ENCODE peak calls at places on chromosomes 5 and 9, in seven cellular contexts. One of them, this sample, is unnamed.

GRCh38 chr9:88007291-88007650 is 32.9 kb upstream of the CDK20 start:
- DNase-seq in spleen: no peak
- DNase-seq in psoas muscle: no peak
- DNase-seq in mucosa of gallbladder: no peak
- DNase-seq in stimulated activated CD8-positive, alpha-beta memory T cell treated with anti-CD3 and anti-CD28 coated beads, Interleukin-15, amount 100 ng/mL, for 1 hour: no peak
- DNase-seq in non-pigmented ciliary epithelial cell: no peak
- DNase-seq in NCI-H446 treated with DMSO at 0.1 percent for 48 hours: no peak
- DNase-seq in this sample: no peak

GRCh38 chr5:142835540-142835939 is 65.4 kb downstream of the ARHGAP26 start:
- DNase-seq in mucosa of gallbladder: no peak
- DNase-seq in non-pigmented ciliary epithelial cell: no peak
- DNase-seq in NCI-H446 treated with DMSO at 0.1 percent for 48 hours: no peak
- DNase-seq in spleen: no peak
- DNase-seq in stimulated activated CD8-positive, alpha-beta memory T cell treated with anti-CD3 and anti-CD28 coated beads, Interleukin-15, amount 100 ng/mL, for 1 hour: no peak
- DNase-seq in psoas muscle: no peak
- DNase-seq in this sample: no peak

GRCh38 chr5:50501510-50502209 is 60.6 kb upstream of the EMB start:
- DNase-seq in psoas muscle: no peak
- DNase-seq in stimulated activated CD8-positive, alpha-beta memory T cell treated with anti-CD3 and anti-CD28 coated beads, Interleukin-15, amount 100 ng/mL, for 1 hour: no peak
- DNase-seq in non-pigmented ciliary epithelial cell: no peak
- DNase-seq in NCI-H446 treated with DMSO at 0.1 percent for 48 hours: no peak
- DNase-seq in spleen: no peak
- DNase-seq in mucosa of gallbladder: no peak
- DNase-seq in this sample: no peak

GRCh38 chr9:72133365-72134035 is 15.7 kb upstream of the GDA start:
- DNase-seq in spleen: no peak
- DNase-seq in psoas muscle: no peak
- DNase-seq in mucosa of gallbladder: no peak
- DNase-seq in NCI-H446 treated with DMSO at 0.1 percent for 48 hours: no peak
- DNase-seq in stimulated activated CD8-positive, alpha-beta memory T cell treated with anti-CD3 and anti-CD28 coated beads, Interleukin-15, amount 100 ng/mL, for 1 hour: no peak
- DNase-seq in non-pigmented ciliary epithelial cell: no peak
- DNase-seq in this sample: no peak

GRCh38 chr5:140228364-140228837 is 53.4 kb downstream of the CYSTM1 start:
- DNase-seq in non-pigmented ciliary epithelial cell: no peak
- DNase-seq in stimulated activated CD8-positive, alpha-beta memory T cell treated with anti-CD3 and anti-CD28 coated beads, Interleukin-15, amount 100 ng/mL, for 1 hour: no peak
- DNase-seq in NCI-H446 treated with DMSO at 0.1 percent for 48 hours: no peak
- DNase-seq in spleen: no peak
- DNase-seq in mucosa of gallbladder: peak
- DNase-seq in psoas muscle: no peak
- DNase-seq in this sample: no peak

GRCh38 chr5:58165152-58165551 is 294.7 kb downstream of the PLK2 start:
- DNase-seq in NCI-H446 treated with DMSO at 0.1 percent for 48 hours: no peak
- DNase-seq in mucosa of gallbladder: no peak
- DNase-seq in psoas muscle: no peak
- DNase-seq in spleen: no peak
- DNase-seq in stimulated activated CD8-positive, alpha-beta memory T cell treated with anti-CD3 and anti-CD28 coated beads, Interleukin-15, amount 100 ng/mL, for 1 hour: no peak
- DNase-seq in non-pigmented ciliary epithelial cell: no peak
- DNase-seq in this sample: no peak

GRCh38 chr5:147234098-147234824 is 565 bp upstream of the STK32A start:
- DNase-seq in mucosa of gallbladder: no peak
- DNase-seq in stimulated activated CD8-positive, alpha-beta memory T cell treated with anti-CD3 and anti-CD28 coated beads, Interleukin-15, amount 100 ng/mL, for 1 hour: no peak
- DNase-seq in psoas muscle: no peak
- DNase-seq in non-pigmented ciliary epithelial cell: no peak
- DNase-seq in spleen: no peak
- DNase-seq in NCI-H446 treated with DMSO at 0.1 percent for 48 hours: no peak
- DNase-seq in this sample: no peak

GRCh38 chr9:78291240-78291915 is 5.5 kb upstream of the PSAT1 start:
- DNase-seq in NCI-H446 treated with DMSO at 0.1 percent for 48 hours: no peak
- DNase-seq in stimulated activated CD8-positive, alpha-beta memory T cell treated with anti-CD3 and anti-CD28 coated beads, Interleukin-15, amount 100 ng/mL, for 1 hour: no peak
- DNase-seq in psoas muscle: no peak
- DNase-seq in non-pigmented ciliary epithelial cell: no peak
- DNase-seq in spleen: no peak
- DNase-seq in mucosa of gallbladder: no peak
- DNase-seq in this sample: no peak

GRCh38 chr9:113990975-113991471 is 87.1 kb downstream of the AMBP start:
- DNase-seq in non-pigmented ciliary epithelial cell: no peak
- DNase-seq in NCI-H446 treated with DMSO at 0.1 percent for 48 hours: no peak
- DNase-seq in spleen: peak
- DNase-seq in psoas muscle: no peak
- DNase-seq in mucosa of gallbladder: no peak
- DNase-seq in stimulated activated CD8-positive, alpha-beta memory T cell treated with anti-CD3 and anti-CD28 coated beads, Interleukin-15, amount 100 ng/mL, for 1 hour: no peak
- DNase-seq in this sample: no peak

GRCh38 chr5:6081727-6082210 is 296.6 kb downstream of the MED10 start:
- DNase-seq in spleen: no peak
- DNase-seq in non-pigmented ciliary epithelial cell: no peak
- DNase-seq in mucosa of gallbladder: no peak
- DNase-seq in psoas muscle: no peak
- DNase-seq in NCI-H446 treated with DMSO at 0.1 percent for 48 hours: no peak
- DNase-seq in stimulated activated CD8-positive, alpha-beta memory T cell treated with anti-CD3 and anti-CD28 coated beads, Interleukin-15, amount 100 ng/mL, for 1 hour: no peak
- DNase-seq in this sample: no peak

GRCh38 chr9:1053848-1054365 is 3.8 kb downstream of the DMRT2 start:
- DNase-seq in mucosa of gallbladder: no peak
- DNase-seq in psoas muscle: no peak
- DNase-seq in spleen: no peak
- DNase-seq in NCI-H446 treated with DMSO at 0.1 percent for 48 hours: no peak
- DNase-seq in stimulated activated CD8-positive, alpha-beta memory T cell treated with anti-CD3 and anti-CD28 coated beads, Interleukin-15, amount 100 ng/mL, for 1 hour: no peak
- DNase-seq in non-pigmented ciliary epithelial cell: no peak
- DNase-seq in this sample: no peak

GRCh38 chr5:14685757-14686156 is 21.2 kb downstream of the OTULIN start:
- DNase-seq in psoas muscle: no peak
- DNase-seq in non-pigmented ciliary epithelial cell: no peak
- DNase-seq in NCI-H446 treated with DMSO at 0.1 percent for 48 hours: peak
- DNase-seq in stimulated activated CD8-positive, alpha-beta memory T cell treated with anti-CD3 and anti-CD28 coated beads, Interleukin-15, amount 100 ng/mL, for 1 hour: no peak
- DNase-seq in mucosa of gallbladder: no peak
- DNase-seq in spleen: peak
- DNase-seq in this sample: no peak

GRCh38 chr9:133205996-133206931 is 2.8 kb downstream of the OBP2B start:
- DNase-seq in NCI-H446 treated with DMSO at 0.1 percent for 48 hours: no peak
- DNase-seq in non-pigmented ciliary epithelial cell: no peak
- DNase-seq in spleen: peak
- DNase-seq in stimulated activated CD8-positive, alpha-beta memory T cell treated with anti-CD3 and anti-CD28 coated beads, Interleukin-15, amount 100 ng/mL, for 1 hour: no peak
- DNase-seq in mucosa of gallbladder: no peak
- DNase-seq in psoas muscle: no peak
- DNase-seq in this sample: no peak

GRCh38 chr9:757246-757881 is 84.1 kb upstream of the DMRT1 start:
- DNase-seq in spleen: no peak
- DNase-seq in psoas muscle: no peak
- DNase-seq in NCI-H446 treated with DMSO at 0.1 percent for 48 hours: no peak
- DNase-seq in mucosa of gallbladder: no peak
- DNase-seq in non-pigmented ciliary epithelial cell: no peak
- DNase-seq in stimulated activated CD8-positive, alpha-beta memory T cell treated with anti-CD3 and anti-CD28 coated beads, Interleukin-15, amount 100 ng/mL, for 1 hour: no peak
- DNase-seq in this sample: no peak

GRCh38 chr5:82597437-82597836 is 319.3 kb upstream of the RPS23 start:
- DNase-seq in stimulated activated CD8-positive, alpha-beta memory T cell treated with anti-CD3 and anti-CD28 coated beads, Interleukin-15, amount 100 ng/mL, for 1 hour: no peak
- DNase-seq in non-pigmented ciliary epithelial cell: no peak
- DNase-seq in psoas muscle: no peak
- DNase-seq in mucosa of gallbladder: no peak
- DNase-seq in NCI-H446 treated with DMSO at 0.1 percent for 48 hours: no peak
- DNase-seq in spleen: no peak
- DNase-seq in this sample: no peak

GRCh38 chr9:81682797-81683196 is 6.5 kb downstream of the TLE1 start:
- DNase-seq in non-pigmented ciliary epithelial cell: no peak
- DNase-seq in stimulated activated CD8-positive, alpha-beta memory T cell treated with anti-CD3 and anti-CD28 coated beads, Interleukin-15, amount 100 ng/mL, for 1 hour: no peak
- DNase-seq in mucosa of gallbladder: peak
- DNase-seq in NCI-H446 treated with DMSO at 0.1 percent for 48 hours: no peak
- DNase-seq in spleen: no peak
- DNase-seq in psoas muscle: no peak
- DNase-seq in this sample: no peak

GRCh38 chr5:81657386-81657785 is 93.5 kb downstream of the SSBP2 start:
- DNase-seq in mucosa of gallbladder: peak
- DNase-seq in NCI-H446 treated with DMSO at 0.1 percent for 48 hours: no peak
- DNase-seq in stimulated activated CD8-positive, alpha-beta memory T cell treated with anti-CD3 and anti-CD28 coated beads, Interleukin-15, amount 100 ng/mL, for 1 hour: no peak
- DNase-seq in spleen: no peak
- DNase-seq in non-pigmented ciliary epithelial cell: no peak
- DNase-seq in psoas muscle: no peak
- DNase-seq in this sample: no peak

GRCh38 chr9:98770717-98771116 is 25.6 kb downstream of the ANKS6 start:
- DNase-seq in non-pigmented ciliary epithelial cell: no peak
- DNase-seq in psoas muscle: no peak
- DNase-seq in spleen: no peak
- DNase-seq in stimulated activated CD8-positive, alpha-beta memory T cell treated with anti-CD3 and anti-CD28 coated beads, Interleukin-15, amount 100 ng/mL, for 1 hour: no peak
- DNase-seq in NCI-H446 treated with DMSO at 0.1 percent for 48 hours: no peak
- DNase-seq in mucosa of gallbladder: no peak
- DNase-seq in this sample: no peak

GRCh38 chr9:100160021-100160420 is 61.0 kb downstream of the INVS start:
- DNase-seq in stimulated activated CD8-positive, alpha-beta memory T cell treated with anti-CD3 and anti-CD28 coated beads, Interleukin-15, amount 100 ng/mL, for 1 hour: no peak
- DNase-seq in non-pigmented ciliary epithelial cell: peak
- DNase-seq in mucosa of gallbladder: no peak
- DNase-seq in psoas muscle: no peak
- DNase-seq in NCI-H446 treated with DMSO at 0.1 percent for 48 hours: no peak
- DNase-seq in spleen: no peak
- DNase-seq in this sample: no peak

GRCh38 chr9:88658311-88658822 is 123.4 kb downstream of the NXNL2 start:
- DNase-seq in non-pigmented ciliary epithelial cell: no peak
- DNase-seq in psoas muscle: peak
- DNase-seq in NCI-H446 treated with DMSO at 0.1 percent for 48 hours: peak
- DNase-seq in stimulated activated CD8-positive, alpha-beta memory T cell treated with anti-CD3 and anti-CD28 coated beads, Interleukin-15, amount 100 ng/mL, for 1 hour: no peak
- DNase-seq in mucosa of gallbladder: no peak
- DNase-seq in spleen: no peak
- DNase-seq in this sample: no peak

GRCh38 chr5:88644676-88645075 is 238.3 kb downstream of the MEF2C start:
- DNase-seq in stimulated activated CD8-positive, alpha-beta memory T cell treated with anti-CD3 and anti-CD28 coated beads, Interleukin-15, amount 100 ng/mL, for 1 hour: no peak
- DNase-seq in NCI-H446 treated with DMSO at 0.1 percent for 48 hours: no peak
- DNase-seq in mucosa of gallbladder: no peak
- DNase-seq in spleen: no peak
- DNase-seq in psoas muscle: no peak
- DNase-seq in non-pigmented ciliary epithelial cell: no peak
- DNase-seq in this sample: no peak

GRCh38 chr5:139678751-139679750 is 30.9 kb downstream of the CXXC5 start:
- DNase-seq in non-pigmented ciliary epithelial cell: no peak
- DNase-seq in mucosa of gallbladder: no peak
- DNase-seq in spleen: no peak
- DNase-seq in NCI-H446 treated with DMSO at 0.1 percent for 48 hours: no peak
- DNase-seq in stimulated activated CD8-positive, alpha-beta memory T cell treated with anti-CD3 and anti-CD28 coated beads, Interleukin-15, amount 100 ng/mL, for 1 hour: no peak
- DNase-seq in psoas muscle: peak
- DNase-seq in this sample: no peak

GRCh38 chr5:30994926-30995325 is 198.6 kb upstream of the CDH6 start:
- DNase-seq in psoas muscle: no peak
- DNase-seq in stimulated activated CD8-positive, alpha-beta memory T cell treated with anti-CD3 and anti-CD28 coated beads, Interleukin-15, amount 100 ng/mL, for 1 hour: no peak
- DNase-seq in mucosa of gallbladder: no peak
- DNase-seq in NCI-H446 treated with DMSO at 0.1 percent for 48 hours: no peak
- DNase-seq in non-pigmented ciliary epithelial cell: no peak
- DNase-seq in spleen: no peak
- DNase-seq in this sample: no peak

GRCh38 chr9:134251296-134251695 is 75.0 kb upstream of the RXRA start:
- DNase-seq in NCI-H446 treated with DMSO at 0.1 percent for 48 hours: no peak
- DNase-seq in stimulated activated CD8-positive, alpha-beta memory T cell treated with anti-CD3 and anti-CD28 coated beads, Interleukin-15, amount 100 ng/mL, for 1 hour: no peak
- DNase-seq in psoas muscle: no peak
- DNase-seq in mucosa of gallbladder: no peak
- DNase-seq in non-pigmented ciliary epithelial cell: no peak
- DNase-seq in spleen: no peak
- DNase-seq in this sample: no peak

GRCh38 chr9:112535364-112535763 is 48.7 kb downstream of the KIAA1958 start:
- DNase-seq in spleen: no peak
- DNase-seq in mucosa of gallbladder: no peak
- DNase-seq in psoas muscle: no peak
- DNase-seq in stimulated activated CD8-positive, alpha-beta memory T cell treated with anti-CD3 and anti-CD28 coated beads, Interleukin-15, amount 100 ng/mL, for 1 hour: no peak
- DNase-seq in non-pigmented ciliary epithelial cell: no peak
- DNase-seq in NCI-H446 treated with DMSO at 0.1 percent for 48 hours: peak
- DNase-seq in this sample: no peak

GRCh38 chr9:6055213-6055612 is 39.8 kb upstream of the RANBP6 start:
- DNase-seq in spleen: no peak
- DNase-seq in stimulated activated CD8-positive, alpha-beta memory T cell treated with anti-CD3 and anti-CD28 coated beads, Interleukin-15, amount 100 ng/mL, for 1 hour: no peak
- DNase-seq in NCI-H446 treated with DMSO at 0.1 percent for 48 hours: peak
- DNase-seq in non-pigmented ciliary epithelial cell: peak
- DNase-seq in mucosa of gallbladder: peak
- DNase-seq in psoas muscle: no peak
- DNase-seq in this sample: no peak

GRCh38 chr5:102753889-102754498 is 1.1 kb upstream of the PAM start:
- DNase-seq in NCI-H446 treated with DMSO at 0.1 percent for 48 hours: no peak
- DNase-seq in spleen: peak
- DNase-seq in mucosa of gallbladder: no peak
- DNase-seq in non-pigmented ciliary epithelial cell: no peak
- DNase-seq in psoas muscle: peak
- DNase-seq in stimulated activated CD8-positive, alpha-beta memory T cell treated with anti-CD3 and anti-CD28 coated beads, Interleukin-15, amount 100 ng/mL, for 1 hour: no peak
- DNase-seq in this sample: no peak

GRCh38 chr5:174625591-174626365 is 98.6 kb upstream of the MSX2 start:
- DNase-seq in non-pigmented ciliary epithelial cell: no peak
- DNase-seq in mucosa of gallbladder: no peak
- DNase-seq in psoas muscle: no peak
- DNase-seq in NCI-H446 treated with DMSO at 0.1 percent for 48 hours: no peak
- DNase-seq in stimulated activated CD8-positive, alpha-beta memory T cell treated with anti-CD3 and anti-CD28 coated beads, Interleukin-15, amount 100 ng/mL, for 1 hour: no peak
- DNase-seq in spleen: no peak
- DNase-seq in this sample: no peak

GRCh38 chr5:111602817-111603445 is 90.6 kb upstream of the STARD4 start:
- DNase-seq in NCI-H446 treated with DMSO at 0.1 percent for 48 hours: no peak
- DNase-seq in stimulated activated CD8-positive, alpha-beta memory T cell treated with anti-CD3 and anti-CD28 coated beads, Interleukin-15, amount 100 ng/mL, for 1 hour: no peak
- DNase-seq in mucosa of gallbladder: no peak
- DNase-seq in spleen: no peak
- DNase-seq in psoas muscle: no peak
- DNase-seq in non-pigmented ciliary epithelial cell: no peak
- DNase-seq in this sample: no peak

GRCh38 chr9:107277801-107278200 is 5.3 kb upstream of the RAD23B start:
- DNase-seq in mucosa of gallbladder: no peak
- DNase-seq in non-pigmented ciliary epithelial cell: no peak
- DNase-seq in stimulated activated CD8-positive, alpha-beta memory T cell treated with anti-CD3 and anti-CD28 coated beads, Interleukin-15, amount 100 ng/mL, for 1 hour: no peak
- DNase-seq in spleen: no peak
- DNase-seq in NCI-H446 treated with DMSO at 0.1 percent for 48 hours: no peak
- DNase-seq in psoas muscle: no peak
- DNase-seq in this sample: no peak

GRCh38 chr9:95004452-95005275 is 278.2 kb downstream of the AOPEP start:
- DNase-seq in psoas muscle: peak
- DNase-seq in stimulated activated CD8-positive, alpha-beta memory T cell treated with anti-CD3 and anti-CD28 coated beads, Interleukin-15, amount 100 ng/mL, for 1 hour: no peak
- DNase-seq in spleen: peak
- DNase-seq in non-pigmented ciliary epithelial cell: no peak
- DNase-seq in mucosa of gallbladder: no peak
- DNase-seq in NCI-H446 treated with DMSO at 0.1 percent for 48 hours: no peak
- DNase-seq in this sample: no peak